ENCODE peak calls at places on chromosomes 6 and 20, in nine cellular contexts. C is PC-9, W is upper lobe of right lung, H is brain microvascular endothelial cell, F is upper lobe of left lung, R is heart left ventricle, T is psoas muscle, A is left lung, Q is H1. Y is an unnamed sample.

GRCh38 chr6:35092362-35093117 is 48.6 kb downstream of the TCP11 start:
- DNase-seq in C (no peak), W (no peak), H (peak), F (no peak), R (no peak), T (peak), A (no peak), Q (peak), Y (no peak)

GRCh38 chr6:89387516-89388222 is 24.4 kb downstream of the RRAGD start:
- DNase-seq in C (no peak), W (no peak), H (no peak), F (no peak), R (no peak), T (no peak), A (no peak), Q (peak), Y (no peak)

GRCh38 chr6:56944651-56945050 is 10.3 kb upstream of the BEND6 start:
- DNase-seq in C (no peak), W (no peak), H (no peak), F (no peak), R (no peak), T (no peak), A (no peak), Q (no peak), Y (no peak)

GRCh38 chr20:44594730-44595129 is 12.4 kb downstream of the PKIG start:
- DNase-seq in C (no peak), W (no peak), H (peak), F (no peak), R (peak), T (peak), A (no peak), Q (no peak), Y (no peak)

GRCh38 chr20:32572271-32572968 is 12.7 kb downstream of the NOL4L start:
- DNase-seq in C (no peak), W (no peak), H (no peak), F (no peak), R (no peak), T (no peak), A (peak), Q (no peak), Y (no peak)

GRCh38 chr6:129853996-129854711 is 7.0 kb downstream of the TMEM244 start:
- DNase-seq in C (no peak), W (no peak), H (peak), F (no peak), R (no peak), T (no peak), A (no peak), Q (no peak), Y (no peak)

GRCh38 chr6:24936641-24937317 is 1.0 kb upstream of the RIPOR2 start:
- DNase-seq in C (no peak), W (no peak), H (no peak), F (no peak), R (no peak), T (no peak), A (no peak), Q (no peak), Y (no peak)

GRCh38 chr6:154951400-154952200 is 43.5 kb upstream of the TIAM2 start:
- DNase-seq in C (peak), W (no peak), H (no peak), F (no peak), R (no peak), T (no peak), A (no peak), Q (no peak), Y (no peak)

GRCh38 chr6:33215761-33216649 is 7.7 kb downstream of the RING1 start:
- DNase-seq in C (no peak), W (no peak), H (no peak), F (no peak), R (no peak), T (no peak), A (no peak), Q (no peak), Y (no peak)

GRCh38 chr20:51495921-51496545 is 46.5 kb downstream of the NFATC2 start:
- DNase-seq in C (peak), W (no peak), H (no peak), F (no peak), R (no peak), T (no peak), A (no peak), Q (no peak), Y (no peak)

GRCh38 chr6:163625265-163625664 is 210.7 kb downstream of the QKI start:
- DNase-seq in C (no peak), W (no peak), H (no peak), F (no peak), R (no peak), T (no peak), A (no peak), Q (no peak), Y (no peak)

GRCh38 chr20:3616250-3616649 is 46.9 kb downstream of the GFRA4 start:
- DNase-seq in C (no peak), W (peak), H (no peak), F (no peak), R (peak), T (no peak), A (peak), Q (no peak), Y (no peak)

GRCh38 chr6:144718431-144718830 is 433.3 kb downstream of the UTRN start:
- DNase-seq in C (no peak), W (no peak), H (peak), F (no peak), R (no peak), T (no peak), A (no peak), Q (no peak), Y (no peak)

GRCh38 chr20:31837896-31838397 is 7.5 kb downstream of the FOXS1 start:
- DNase-seq in C (no peak), W (no peak), H (peak), F (no peak), R (no peak), T (no peak), A (no peak), Q (no peak), Y (no peak)

GRCh38 chr6:131844243-131844841 is 36.5 kb downstream of the ENPP1 start:
- DNase-seq in C (peak), W (no peak), H (no peak), F (no peak), R (no peak), T (no peak), A (no peak), Q (no peak), Y (no peak)

GRCh38 chr6:19558934-19559333 is 278.2 kb upstream of the ID4 start:
- DNase-seq in C (no peak), W (no peak), H (no peak), F (no peak), R (no peak), T (no peak), A (no peak), Q (no peak), Y (no peak)

GRCh38 chr6:30399390-30400058 is 54.6 kb downstream of the RPP21 start:
- DNase-seq in C (no peak), W (no peak), H (no peak), F (no peak), R (no peak), T (no peak), A (no peak), Q (no peak), Y (no peak)

GRCh38 chr6:125066964-125067363 is 86.6 kb upstream of the TPD52L1 start:
- DNase-seq in C (peak), W (no peak), H (peak), F (no peak), R (no peak), T (no peak), A (no peak), Q (no peak), Y (no peak)

DNA sequence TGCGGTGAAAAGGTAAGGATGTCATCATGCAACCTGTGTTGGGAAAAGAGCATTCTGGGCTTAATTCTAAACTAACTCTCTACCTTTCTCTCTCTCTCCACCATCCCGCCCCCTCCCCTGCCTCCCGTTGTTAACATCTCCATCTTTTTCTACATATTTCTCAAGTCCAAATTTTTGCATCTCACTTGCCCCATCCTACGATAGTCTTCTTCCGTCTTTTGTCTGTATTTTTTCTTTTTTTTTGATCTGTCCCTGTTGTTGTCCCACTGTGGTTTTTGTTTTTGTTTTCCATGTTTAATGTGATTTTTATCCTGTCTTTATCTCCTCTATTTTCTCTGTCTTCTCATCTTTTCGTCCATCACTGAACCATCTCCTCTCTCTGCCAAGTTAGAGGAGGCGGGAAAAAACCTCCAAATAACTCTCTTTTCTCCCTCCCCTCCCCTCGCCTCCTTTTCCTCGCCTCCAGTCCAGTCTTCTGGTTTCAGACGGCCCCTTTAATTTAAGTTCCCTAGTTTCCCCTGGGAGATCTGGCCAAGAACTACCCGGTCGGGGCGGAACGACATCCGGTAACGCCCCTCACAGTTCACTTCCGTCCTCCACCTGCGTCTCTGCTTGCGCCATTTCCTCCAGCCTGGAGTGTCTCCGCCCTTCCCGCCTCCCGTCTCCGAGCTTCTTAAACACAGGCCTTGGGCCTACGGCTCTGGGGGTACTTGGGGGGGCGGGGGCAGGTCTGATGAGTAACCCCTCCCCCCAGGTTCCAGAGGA is at the start of gene NFKBIL1:
- DNase-seq in C (peak), W (peak), H (peak), F (peak), R (peak), T (peak), A (peak), Q (peak), Y (peak)
- H3K27ac ChIP-seq in C (peak), W (peak), H (peak), F (peak), R (peak), T (peak), A (peak), Q (peak), Y (peak)

GRCh38 chr6:167499161-167499660 is 174.3 kb downstream of the TTLL2 start:
- DNase-seq in C (no peak), W (no peak), H (no peak), F (no peak), R (no peak), T (no peak), A (no peak), Q (no peak), Y (no peak)
- H3K4me3 ChIP-seq in C (no peak), W (no peak), H (no peak), F (no peak), R (no peak), T (no peak), A (no peak), Q (no peak), Y (no peak)

DNA sequence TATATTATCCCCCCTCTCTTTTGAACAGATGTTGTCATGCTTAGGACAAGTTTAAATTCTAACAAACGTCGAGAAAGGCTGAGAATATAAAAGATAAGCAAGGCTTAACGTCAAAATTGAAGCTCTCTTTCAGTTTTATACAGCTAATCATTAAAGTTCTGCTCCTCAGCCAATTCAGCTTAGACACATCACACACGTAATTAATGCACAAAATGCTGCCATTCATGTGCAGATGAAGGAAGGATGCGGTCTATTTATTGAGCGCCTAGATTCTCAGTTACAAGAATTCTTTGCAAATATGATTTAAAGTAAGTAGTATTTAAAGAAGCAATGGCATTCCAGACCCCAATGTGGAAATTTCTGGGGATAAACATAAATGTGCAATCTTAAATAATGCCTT is 86.0 kb downstream of the LYRM4 start:
- DNase-seq in C (no peak), W (no peak), H (no peak), F (no peak), R (no peak), T (no peak), A (no peak), Q (no peak), Y (no peak)
- H3K27ac ChIP-seq in C (no peak), W (no peak), H (no peak), F (peak), R (peak), T (no peak), A (no peak), Q (no peak), Y (peak)

GRCh38 chr6:134177236-134177635 is 124.8 kb upstream of the SLC2A12 start:
- DNase-seq in C (peak), W (no peak), H (no peak), F (no peak), R (no peak), T (no peak), A (no peak), Q (no peak), Y (no peak)
- H3K4me3 ChIP-seq in C (no peak), W (peak), H (peak), F (peak), R (peak), T (peak), A (no peak), Q (no peak), Y (peak)

GRCh38 chr6:44856495-44856878 is 469.0 kb downstream of the CDC5L start:
- DNase-seq in C (no peak), W (no peak), H (no peak), F (no peak), R (no peak), T (no peak), A (no peak), Q (no peak), Y (no peak)

GRCh38 chr6:44855562-44856494 is 468.3 kb downstream of the CDC5L start:
- DNase-seq in C (no peak), W (no peak), H (peak), F (no peak), R (no peak), T (no peak), A (no peak), Q (no peak), Y (no peak)

GRCh38 chr6:44851176-44851575 is 463.7 kb downstream of the CDC5L start:
- DNase-seq in C (no peak), W (no peak), H (no peak), F (no peak), R (no peak), T (no peak), A (no peak), Q (no peak), Y (no peak)

GRCh38 chr6:44858998-44859397 is 469.1 kb upstream of the RUNX2 start:
- DNase-seq in C (no peak), W (no peak), H (no peak), F (no peak), R (no peak), T (no peak), A (no peak), Q (no peak), Y (no peak)

DNA sequence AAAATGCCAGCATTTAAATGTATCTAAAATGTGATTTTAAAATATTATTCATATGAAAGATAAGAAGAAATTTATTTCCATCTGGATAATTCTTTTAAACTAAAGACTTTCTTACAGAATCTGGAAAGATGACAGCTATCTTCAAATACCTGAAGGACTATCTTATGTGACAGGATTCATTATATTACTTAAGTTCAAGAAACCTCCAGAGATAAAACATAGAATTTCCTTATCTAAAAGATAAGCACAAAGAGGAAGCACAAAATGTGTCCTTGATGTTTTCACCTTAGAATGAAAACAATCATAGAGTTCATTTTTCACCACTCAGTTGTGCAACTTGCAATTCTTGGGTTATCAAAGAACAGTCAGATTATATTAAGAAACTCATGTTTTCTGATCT is 467.2 kb downstream of the CDC5L start:
- DNase-seq in C (no peak), W (no peak), H (no peak), F (no peak), R (no peak), T (no peak), A (no peak), Q (no peak), Y (no peak)
- H3K27ac ChIP-seq in C (no peak), W (no peak), H (no peak), F (no peak), R (no peak), T (no peak), A (no peak), Q (no peak), Y (no peak)

GRCh38 chr20:35660122-35660937 is 4.4 kb downstream of the CPNE1 start:
- DNase-seq in C (no peak), W (no peak), H (no peak), F (no peak), R (no peak), T (no peak), A (no peak), Q (peak), Y (no peak)

GRCh38 chr20:35661013-35661412 is 3.7 kb downstream of the CPNE1 start:
- DNase-seq in C (peak), W (no peak), H (no peak), F (no peak), R (no peak), T (no peak), A (no peak), Q (no peak), Y (no peak)

GRCh38 chr20:35663516-35663812 is 1.2 kb downstream of the CPNE1 start:
- DNase-seq in C (no peak), W (no peak), H (peak), F (no peak), R (no peak), T (no peak), A (no peak), Q (no peak), Y (no peak)

GRCh38 chr20:35662541-35662940 is 2.2 kb downstream of the CPNE1 start:
- DNase-seq in C (no peak), W (no peak), H (no peak), F (no peak), R (no peak), T (no peak), A (no peak), Q (no peak), Y (no peak)

GRCh38 chr20:35661908-35662307 is 2.8 kb downstream of the CPNE1 start:
- DNase-seq in C (no peak), W (no peak), H (no peak), F (no peak), R (no peak), T (no peak), A (no peak), Q (no peak), Y (no peak)
- H3K4me3 ChIP-seq in C (peak), W (peak), H (peak), F (peak), R (peak), T (peak), A (no peak), Q (no peak), Y (peak)

GRCh38 chr6:17277256-17277655 is 3.9 kb upstream of the RBM24 start:
- DNase-seq in C (no peak), W (no peak), H (no peak), F (no peak), R (no peak), T (no peak), A (no peak), Q (no peak), Y (no peak)
- H3K27ac ChIP-seq in C (no peak), W (no peak), H (no peak), F (no peak), R (peak), T (peak), A (no peak), Q (no peak), Y (peak)